ENCODE peak calls at places on chromosomes 2 and 18, in ten cellular contexts. O, M, K, J, H, R, I, U, X and D are unnamed samples.

GRCh38 chr18:77131100-77131651 is 1.4 kb downstream of the MBP start:
- DNase-seq in O (peak), M (peak), K (no peak), J (peak), H (no peak), R (no peak), I (no peak), U (peak), X (no peak), D (no peak)

GRCh38 chr2:217289909-217290283 is 430.0 kb upstream of the TNP1 start:
- DNase-seq in O (no peak), M (no peak), K (no peak), J (no peak), H (no peak), R (no peak), I (peak), U (no peak), X (peak), D (no peak)

GRCh38 chr2:103161456-103162289 is 399.8 kb downstream of the TMEM182 start:
- DNase-seq in O (peak), M (no peak), K (peak), J (no peak), H (no peak), R (no peak), I (peak), U (no peak), X (no peak), D (peak)

GRCh38 chr18:62399781-62400308 is 74.7 kb downstream of the TNFRSF11A start:
- DNase-seq in O (peak), M (no peak), K (peak), J (no peak), H (peak), R (no peak), I (no peak), U (no peak), X (no peak), D (peak)

GRCh38 chr18:49645196-49645595 is 83.3 kb downstream of the LIPG start:
- DNase-seq in O (no peak), M (no peak), K (no peak), J (no peak), H (no peak), R (no peak), I (no peak), U (no peak), X (no peak), D (peak)

GRCh38 chr2:46329340-46329739 is 32.1 kb downstream of the EPAS1 start:
- DNase-seq in O (no peak), M (no peak), K (no peak), J (no peak), H (no peak), R (no peak), I (no peak), U (no peak), X (no peak), D (no peak)

GRCh38 chr18:6270791-6271216 is 143.9 kb downstream of the L3MBTL4 start:
- DNase-seq in O (peak), M (no peak), K (no peak), J (no peak), H (no peak), R (no peak), I (no peak), U (no peak), X (no peak), D (no peak)

GRCh38 chr2:224650815-224651439 is 65.2 kb downstream of the CCDC195 start:
- DNase-seq in O (peak), M (no peak), K (peak), J (no peak), H (no peak), R (no peak), I (peak), U (no peak), X (peak), D (peak)

GRCh38 chr2:72300147-72300684 is 152.6 kb upstream of the CYP26B1 start:
- DNase-seq in O (no peak), M (no peak), K (no peak), J (no peak), H (no peak), R (no peak), I (no peak), U (no peak), X (no peak), D (peak)